ENCODE peak calls at places on chromosomes 13 and 19, in five cellular contexts. One of them, this sample, is unnamed.

GRCh38 chr19:48372904-48373303 is 8.7 kb downstream of the SYNGR4 start:
- DNase-seq in HepG2: no peak
- DNase-seq in ovary: no peak
- DNase-seq in tibial nerve: no peak
- DNase-seq in GM12891: no peak
- DNase-seq in this sample: no peak

GRCh38 chr13:26718872-26719271 is 41.7 kb downstream of the GPR12 start:
- DNase-seq in HepG2: no peak
- DNase-seq in ovary: no peak
- DNase-seq in tibial nerve: no peak
- DNase-seq in GM12891: no peak
- DNase-seq in this sample: no peak

GRCh38 chr13:51935326-51936171 is 73.8 kb downstream of the CCDC70 start:
- DNase-seq in HepG2: no peak
- DNase-seq in ovary: no peak
- DNase-seq in tibial nerve: no peak
- DNase-seq in GM12891: no peak
- DNase-seq in this sample: no peak

GRCh38 chr19:56112313-56112709 is 8.8 kb downstream of the ZNF787 start:
- DNase-seq in HepG2: no peak
- DNase-seq in ovary: no peak
- DNase-seq in tibial nerve: no peak
- DNase-seq in GM12891: no peak
- DNase-seq in this sample: no peak

GRCh38 chr13:113064000-113064533 is 41.5 kb upstream of the F7 start:
- DNase-seq in HepG2: no peak
- DNase-seq in ovary: no peak
- DNase-seq in tibial nerve: no peak
- DNase-seq in GM12891: no peak
- DNase-seq in this sample: no peak

GRCh38 chr13:40113644-40114304 is 458.3 kb downstream of the COG6 start:
- DNase-seq in HepG2: no peak
- DNase-seq in ovary: no peak
- DNase-seq in tibial nerve: no peak
- DNase-seq in GM12891: no peak
- DNase-seq in this sample: no peak

GRCh38 chr19:16544468-16545231 is 2.4 kb upstream of the CHERP start:
- DNase-seq in HepG2: no peak
- DNase-seq in ovary: no peak
- DNase-seq in tibial nerve: no peak
- DNase-seq in GM12891: no peak
- DNase-seq in this sample: no peak

GRCh38 chr19:17405250-17406038 is at the start of gene BST2:
- DNase-seq in HepG2: peak; percentile 93
- DNase-seq in ovary: peak; percentile 84
- DNase-seq in tibial nerve: peak; percentile 27
- DNase-seq in GM12891: peak; percentile 84
- DNase-seq in this sample: peak; percentile 84

DNA sequence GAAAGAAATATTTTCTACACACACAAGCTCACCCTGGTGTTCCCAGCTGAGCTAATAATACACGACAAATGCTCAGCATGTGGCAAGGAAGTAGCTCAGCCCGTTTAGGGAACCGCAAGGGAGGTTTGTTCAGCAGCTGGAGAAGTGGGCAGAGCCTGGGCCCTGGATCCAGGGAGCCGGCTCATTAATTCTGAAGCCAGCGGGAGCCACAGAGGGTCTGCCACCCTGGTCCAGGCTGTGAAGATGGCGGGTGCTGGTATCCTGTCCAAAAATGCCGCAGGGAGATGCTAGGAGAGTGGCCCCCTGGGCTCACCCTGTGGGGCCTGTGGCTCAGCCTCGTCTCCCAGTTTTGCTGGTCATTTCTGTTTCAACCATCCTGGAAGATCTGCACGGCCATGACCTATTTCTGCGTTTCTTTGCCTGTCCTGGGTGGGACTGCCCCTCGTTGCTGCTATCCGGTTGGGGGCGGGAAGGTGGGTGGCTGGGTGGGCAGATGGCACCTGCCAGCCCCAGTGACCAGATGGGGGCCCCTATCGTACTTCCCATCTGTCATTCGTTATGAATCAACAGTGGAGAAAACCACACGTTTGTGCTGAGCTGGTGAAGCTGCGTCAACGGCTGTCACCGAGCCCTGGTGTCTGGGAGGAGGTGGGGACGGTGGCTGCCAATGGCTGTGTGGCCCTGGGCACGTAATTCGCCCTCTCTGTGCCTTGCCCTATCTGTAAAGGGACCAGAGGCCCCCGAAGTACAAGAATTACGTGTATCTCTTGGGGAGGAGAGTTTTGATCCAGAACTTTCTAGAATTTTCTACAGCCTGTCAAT is 2.7 kb upstream of the GNA15 start:
- DNase-seq in HepG2: no peak
- DNase-seq in ovary: no peak
- DNase-seq in tibial nerve: no peak
- DNase-seq in GM12891: peak; percentile 64
- DNase-seq in this sample: no peak
- TF ChIP-seq POLR2A in HepG2: no peak
- TF ChIP-seq POLR2A in ovary: no peak
- TF ChIP-seq POLR2A in tibial nerve: no peak
- TF ChIP-seq POLR2A in GM12891: no peak
- TF ChIP-seq POLR2A in this sample: no peak

GRCh38 chr13:29000802-29001201 is 180.7 kb downstream of the MTUS2 start:
- DNase-seq in HepG2: no peak
- DNase-seq in ovary: no peak
- DNase-seq in tibial nerve: no peak
- DNase-seq in GM12891: no peak
- DNase-seq in this sample: no peak

GRCh38 chr13:29006359-29006850 is 186.3 kb downstream of the MTUS2 start:
- DNase-seq in HepG2: no peak
- DNase-seq in ovary: no peak
- DNase-seq in tibial nerve: no peak
- DNase-seq in GM12891: no peak
- DNase-seq in this sample: no peak

GRCh38 chr13:29005035-29005434 is 184.9 kb downstream of the MTUS2 start:
- DNase-seq in HepG2: no peak
- DNase-seq in ovary: no peak
- DNase-seq in tibial nerve: no peak
- DNase-seq in GM12891: no peak
- DNase-seq in this sample: no peak
- TF ChIP-seq POLR2A in HepG2: no peak
- TF ChIP-seq POLR2A in ovary: no peak
- TF ChIP-seq POLR2A in tibial nerve: no peak
- TF ChIP-seq POLR2A in GM12891: no peak
- TF ChIP-seq POLR2A in this sample: no peak

GRCh38 chr19:14559916-14560775 is 11.7 kb downstream of the NDUFB7 start:
- DNase-seq in HepG2: no peak
- DNase-seq in ovary: no peak
- DNase-seq in tibial nerve: no peak
- DNase-seq in GM12891: no peak
- DNase-seq in this sample: no peak
- TF ChIP-seq POLR2A in HepG2: no peak
- TF ChIP-seq POLR2A in ovary: no peak
- TF ChIP-seq POLR2A in tibial nerve: no peak
- TF ChIP-seq POLR2A in GM12891: no peak
- TF ChIP-seq POLR2A in this sample: no peak

DNA sequence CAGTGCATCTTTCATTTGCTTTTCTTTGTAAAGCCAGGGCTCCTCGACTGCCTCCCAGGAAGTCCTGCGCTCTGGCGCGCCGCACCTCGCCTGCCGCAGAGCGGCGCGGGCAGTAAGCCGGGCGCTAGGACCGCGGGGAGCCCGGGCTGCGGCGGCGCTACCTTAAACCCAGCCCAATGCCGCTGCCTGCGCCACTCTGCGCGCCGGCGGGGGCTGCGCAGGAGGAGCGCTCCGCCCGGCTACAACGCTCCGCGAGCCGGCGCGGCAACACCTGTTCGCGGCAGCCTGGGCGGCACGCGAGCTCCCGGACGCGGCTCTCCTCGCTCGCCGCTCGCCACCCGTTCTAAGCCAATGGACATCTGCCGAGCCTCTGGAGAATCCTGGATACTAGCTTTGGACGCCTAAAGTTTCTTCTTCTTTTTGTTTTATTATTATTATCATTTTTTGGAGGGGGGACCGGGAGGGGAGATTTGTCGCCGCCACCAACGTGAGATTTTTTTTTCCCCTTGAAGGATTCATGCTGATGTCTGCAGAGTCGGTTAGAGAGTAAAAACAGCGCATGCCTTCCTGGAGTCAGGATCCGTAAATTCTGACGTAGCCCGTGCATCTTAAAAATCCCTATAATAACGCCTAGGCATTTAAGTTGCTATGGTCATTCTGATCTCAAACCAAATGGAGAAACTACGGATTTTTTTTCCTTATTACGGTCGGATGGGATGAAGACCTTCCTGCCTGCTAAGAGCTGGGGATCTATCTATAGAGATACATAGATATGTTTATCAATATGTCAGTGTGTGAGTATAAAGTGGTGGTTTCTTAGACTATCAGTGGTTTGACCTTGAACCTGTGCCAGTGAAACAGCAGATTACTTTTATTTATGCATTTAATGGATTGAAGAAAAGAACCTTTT is at the start of gene FGF9:
- DNase-seq in HepG2: peak; percentile 31
- DNase-seq in ovary: peak; percentile 68
- DNase-seq in tibial nerve: no peak
- DNase-seq in GM12891: peak; percentile 78
- DNase-seq in this sample: peak; percentile 54
- TF ChIP-seq POLR2A in HepG2: no peak
- TF ChIP-seq POLR2A in ovary: no peak
- TF ChIP-seq POLR2A in tibial nerve: peak; percentile 40
- TF ChIP-seq POLR2A in GM12891: no peak
- TF ChIP-seq POLR2A in this sample: no peak